ENCODE peak calls at places on chromosomes 5 and 9, in ten cellular contexts. One of them, this sample, is unnamed.

GRCh38 chr5:42614509-42614908 is 142.1 kb upstream of the CCDC152 start:
- DNase-seq in amniotic epithelial cell: peak; percentile 38
- DNase-seq in left lobe of liver: no peak
- DNase-seq in stimulated activated CD8-positive, alpha-beta memory T cell treated with anti-CD3 and anti-CD28 coated beads, Interleukin-15, amount 100 ng/mL, for 1 hour: no peak
- DNase-seq in small intestine: no peak
- DNase-seq in H9: no peak
- DNase-seq in NB4: no peak
- DNase-seq in HT-29: no peak
- DNase-seq in NCI-H1105 treated with DMSO at 0.1 percent for 48 hours: no peak
- DNase-seq in stimulated activated CD4-positive, alpha-beta T cell treated with anti-CD3 and anti-CD28 coated beads, Interleukin-4, amount 100 ng/mL, for 1 hour: no peak
- DNase-seq in this sample: no peak

GRCh38 chr9:25562101-25562500 is 116.1 kb downstream of the TUSC1 start:
- DNase-seq in amniotic epithelial cell: no peak
- DNase-seq in stimulated activated CD4-positive, alpha-beta T cell treated with anti-CD3 and anti-CD28 coated beads, Interleukin-4, amount 100 ng/mL, for 1 hour: no peak
- DNase-seq in HT-29: no peak
- DNase-seq in H9: no peak
- DNase-seq in stimulated activated CD8-positive, alpha-beta memory T cell treated with anti-CD3 and anti-CD28 coated beads, Interleukin-15, amount 100 ng/mL, for 1 hour: no peak
- DNase-seq in small intestine: no peak
- DNase-seq in NB4: no peak
- DNase-seq in NCI-H1105 treated with DMSO at 0.1 percent for 48 hours: no peak
- DNase-seq in left lobe of liver: no peak
- DNase-seq in this sample: no peak

GRCh38 chr5:143031781-143032724 is 261.9 kb downstream of the ARHGAP26 start:
- DNase-seq in NB4: no peak
- DNase-seq in amniotic epithelial cell: no peak
- DNase-seq in left lobe of liver: no peak
- DNase-seq in H9: no peak
- DNase-seq in stimulated activated CD4-positive, alpha-beta T cell treated with anti-CD3 and anti-CD28 coated beads, Interleukin-4, amount 100 ng/mL, for 1 hour: no peak
- DNase-seq in small intestine: peak; percentile 42
- DNase-seq in stimulated activated CD8-positive, alpha-beta memory T cell treated with anti-CD3 and anti-CD28 coated beads, Interleukin-15, amount 100 ng/mL, for 1 hour: no peak
- DNase-seq in HT-29: no peak
- DNase-seq in NCI-H1105 treated with DMSO at 0.1 percent for 48 hours: no peak
- DNase-seq in this sample: no peak

GRCh38 chr9:137301086-137301947 is 754 bp downstream of the NRARP start:
- DNase-seq in amniotic epithelial cell: peak; percentile 53
- DNase-seq in NCI-H1105 treated with DMSO at 0.1 percent for 48 hours: peak; percentile 16
- DNase-seq in stimulated activated CD8-positive, alpha-beta memory T cell treated with anti-CD3 and anti-CD28 coated beads, Interleukin-15, amount 100 ng/mL, for 1 hour: no peak
- DNase-seq in NB4: peak; percentile 64
- DNase-seq in small intestine: peak; percentile 29
- DNase-seq in stimulated activated CD4-positive, alpha-beta T cell treated with anti-CD3 and anti-CD28 coated beads, Interleukin-4, amount 100 ng/mL, for 1 hour: peak; percentile 43
- DNase-seq in left lobe of liver: no peak
- DNase-seq in HT-29: peak; percentile 69
- DNase-seq in H9: peak; percentile 59
- DNase-seq in this sample: no peak

GRCh38 chr9:109001275-109001676 is 12.0 kb downstream of the CTNNAL1 start:
- DNase-seq in HT-29: no peak
- DNase-seq in left lobe of liver: no peak
- DNase-seq in amniotic epithelial cell: peak; percentile 89
- DNase-seq in small intestine: peak; percentile 5
- DNase-seq in stimulated activated CD8-positive, alpha-beta memory T cell treated with anti-CD3 and anti-CD28 coated beads, Interleukin-15, amount 100 ng/mL, for 1 hour: no peak
- DNase-seq in NB4: no peak
- DNase-seq in H9: no peak
- DNase-seq in stimulated activated CD4-positive, alpha-beta T cell treated with anti-CD3 and anti-CD28 coated beads, Interleukin-4, amount 100 ng/mL, for 1 hour: no peak
- DNase-seq in NCI-H1105 treated with DMSO at 0.1 percent for 48 hours: no peak
- DNase-seq in this sample: no peak

GRCh38 chr9:69981686-69982450 is 61.8 kb upstream of the MAMDC2 start:
- DNase-seq in NB4: no peak
- DNase-seq in small intestine: no peak
- DNase-seq in HT-29: no peak
- DNase-seq in left lobe of liver: no peak
- DNase-seq in stimulated activated CD4-positive, alpha-beta T cell treated with anti-CD3 and anti-CD28 coated beads, Interleukin-4, amount 100 ng/mL, for 1 hour: no peak
- DNase-seq in amniotic epithelial cell: peak; percentile 84
- DNase-seq in stimulated activated CD8-positive, alpha-beta memory T cell treated with anti-CD3 and anti-CD28 coated beads, Interleukin-15, amount 100 ng/mL, for 1 hour: no peak
- DNase-seq in NCI-H1105 treated with DMSO at 0.1 percent for 48 hours: peak; percentile 12
- DNase-seq in H9: no peak
- DNase-seq in this sample: no peak

GRCh38 chr5:74056789-74057164 is 430.8 kb downstream of the ARHGEF28 start:
- DNase-seq in small intestine: peak; percentile 54
- DNase-seq in amniotic epithelial cell: peak; percentile 47
- DNase-seq in left lobe of liver: no peak
- DNase-seq in stimulated activated CD4-positive, alpha-beta T cell treated with anti-CD3 and anti-CD28 coated beads, Interleukin-4, amount 100 ng/mL, for 1 hour: no peak
- DNase-seq in HT-29: peak; percentile 72
- DNase-seq in NB4: peak; percentile 15
- DNase-seq in H9: no peak
- DNase-seq in stimulated activated CD8-positive, alpha-beta memory T cell treated with anti-CD3 and anti-CD28 coated beads, Interleukin-15, amount 100 ng/mL, for 1 hour: no peak
- DNase-seq in NCI-H1105 treated with DMSO at 0.1 percent for 48 hours: no peak
- DNase-seq in this sample: no peak

GRCh38 chr9:20074291-20074690 is 285.5 kb upstream of the SLC24A2 start:
- DNase-seq in NB4: no peak
- DNase-seq in HT-29: no peak
- DNase-seq in small intestine: no peak
- DNase-seq in left lobe of liver: no peak
- DNase-seq in H9: no peak
- DNase-seq in NCI-H1105 treated with DMSO at 0.1 percent for 48 hours: no peak
- DNase-seq in stimulated activated CD4-positive, alpha-beta T cell treated with anti-CD3 and anti-CD28 coated beads, Interleukin-4, amount 100 ng/mL, for 1 hour: no peak
- DNase-seq in amniotic epithelial cell: no peak
- DNase-seq in stimulated activated CD8-positive, alpha-beta memory T cell treated with anti-CD3 and anti-CD28 coated beads, Interleukin-15, amount 100 ng/mL, for 1 hour: no peak
- DNase-seq in this sample: no peak

GRCh38 chr9:95336281-95336680 is 18.8 kb upstream of the FANCC start:
- DNase-seq in small intestine: peak; percentile 27
- DNase-seq in NCI-H1105 treated with DMSO at 0.1 percent for 48 hours: no peak
- DNase-seq in H9: peak; percentile 55
- DNase-seq in HT-29: peak; percentile 36
- DNase-seq in stimulated activated CD8-positive, alpha-beta memory T cell treated with anti-CD3 and anti-CD28 coated beads, Interleukin-15, amount 100 ng/mL, for 1 hour: no peak
- DNase-seq in left lobe of liver: peak; percentile 56
- DNase-seq in stimulated activated CD4-positive, alpha-beta T cell treated with anti-CD3 and anti-CD28 coated beads, Interleukin-4, amount 100 ng/mL, for 1 hour: peak; percentile 43
- DNase-seq in amniotic epithelial cell: peak; percentile 28
- DNase-seq in NB4: peak; percentile 23
- DNase-seq in this sample: no peak

GRCh38 chr9:91884746-91885687 is 65.0 kb downstream of the ROR2 start:
- DNase-seq in NCI-H1105 treated with DMSO at 0.1 percent for 48 hours: no peak
- DNase-seq in stimulated activated CD4-positive, alpha-beta T cell treated with anti-CD3 and anti-CD28 coated beads, Interleukin-4, amount 100 ng/mL, for 1 hour: no peak
- DNase-seq in HT-29: no peak
- DNase-seq in small intestine: no peak
- DNase-seq in stimulated activated CD8-positive, alpha-beta memory T cell treated with anti-CD3 and anti-CD28 coated beads, Interleukin-15, amount 100 ng/mL, for 1 hour: no peak
- DNase-seq in NB4: no peak
- DNase-seq in H9: peak; percentile 61
- DNase-seq in amniotic epithelial cell: peak; percentile 63
- DNase-seq in left lobe of liver: no peak
- DNase-seq in this sample: no peak

GRCh38 chr9:137294091-137294683 is 7.9 kb downstream of the NRARP start:
- DNase-seq in amniotic epithelial cell: peak; percentile 65
- DNase-seq in left lobe of liver: no peak
- DNase-seq in stimulated activated CD4-positive, alpha-beta T cell treated with anti-CD3 and anti-CD28 coated beads, Interleukin-4, amount 100 ng/mL, for 1 hour: no peak
- DNase-seq in NB4: peak; percentile 69
- DNase-seq in stimulated activated CD8-positive, alpha-beta memory T cell treated with anti-CD3 and anti-CD28 coated beads, Interleukin-15, amount 100 ng/mL, for 1 hour: no peak
- DNase-seq in NCI-H1105 treated with DMSO at 0.1 percent for 48 hours: no peak
- DNase-seq in small intestine: no peak
- DNase-seq in HT-29: peak; percentile 93
- DNase-seq in H9: peak; percentile 70
- DNase-seq in this sample: no peak

GRCh38 chr5:180611140-180611850 is 20.0 kb upstream of the SCGB3A1 start:
- DNase-seq in amniotic epithelial cell: no peak
- DNase-seq in stimulated activated CD4-positive, alpha-beta T cell treated with anti-CD3 and anti-CD28 coated beads, Interleukin-4, amount 100 ng/mL, for 1 hour: no peak
- DNase-seq in NCI-H1105 treated with DMSO at 0.1 percent for 48 hours: no peak
- DNase-seq in small intestine: no peak
- DNase-seq in left lobe of liver: no peak
- DNase-seq in NB4: peak; percentile 38
- DNase-seq in stimulated activated CD8-positive, alpha-beta memory T cell treated with anti-CD3 and anti-CD28 coated beads, Interleukin-15, amount 100 ng/mL, for 1 hour: no peak
- DNase-seq in H9: peak; percentile 75
- DNase-seq in HT-29: peak; percentile 71
- DNase-seq in this sample: no peak

GRCh38 chr5:113546711-113547159 is 33.2 kb downstream of the YTHDC2 start:
- DNase-seq in H9: no peak
- DNase-seq in HT-29: peak; percentile 40
- DNase-seq in amniotic epithelial cell: peak; percentile 86
- DNase-seq in NCI-H1105 treated with DMSO at 0.1 percent for 48 hours: no peak
- DNase-seq in small intestine: peak; percentile 16
- DNase-seq in stimulated activated CD8-positive, alpha-beta memory T cell treated with anti-CD3 and anti-CD28 coated beads, Interleukin-15, amount 100 ng/mL, for 1 hour: no peak
- DNase-seq in left lobe of liver: no peak
- DNase-seq in NB4: peak; percentile 4
- DNase-seq in stimulated activated CD4-positive, alpha-beta T cell treated with anti-CD3 and anti-CD28 coated beads, Interleukin-4, amount 100 ng/mL, for 1 hour: no peak
- DNase-seq in this sample: no peak

GRCh38 chr9:131310833-131311554 is 21.5 kb downstream of the PLPP7 start:
- DNase-seq in stimulated activated CD4-positive, alpha-beta T cell treated with anti-CD3 and anti-CD28 coated beads, Interleukin-4, amount 100 ng/mL, for 1 hour: peak; percentile 54
- DNase-seq in NB4: peak; percentile 34
- DNase-seq in HT-29: no peak
- DNase-seq in H9: no peak
- DNase-seq in left lobe of liver: no peak
- DNase-seq in NCI-H1105 treated with DMSO at 0.1 percent for 48 hours: no peak
- DNase-seq in stimulated activated CD8-positive, alpha-beta memory T cell treated with anti-CD3 and anti-CD28 coated beads, Interleukin-15, amount 100 ng/mL, for 1 hour: peak; percentile 2
- DNase-seq in amniotic epithelial cell: no peak
- DNase-seq in small intestine: peak; percentile 20
- DNase-seq in this sample: no peak

GRCh38 chr9:90956026-90956810 is 154.6 kb downstream of the SYK start:
- DNase-seq in stimulated activated CD4-positive, alpha-beta T cell treated with anti-CD3 and anti-CD28 coated beads, Interleukin-4, amount 100 ng/mL, for 1 hour: no peak
- DNase-seq in amniotic epithelial cell: peak; percentile 32
- DNase-seq in HT-29: no peak
- DNase-seq in NB4: no peak
- DNase-seq in NCI-H1105 treated with DMSO at 0.1 percent for 48 hours: no peak
- DNase-seq in stimulated activated CD8-positive, alpha-beta memory T cell treated with anti-CD3 and anti-CD28 coated beads, Interleukin-15, amount 100 ng/mL, for 1 hour: no peak
- DNase-seq in H9: no peak
- DNase-seq in left lobe of liver: no peak
- DNase-seq in small intestine: no peak
- DNase-seq in this sample: no peak

GRCh38 chr9:121839726-121840500 is 188.5 kb downstream of the DAB2IP start:
- DNase-seq in left lobe of liver: no peak
- DNase-seq in stimulated activated CD4-positive, alpha-beta T cell treated with anti-CD3 and anti-CD28 coated beads, Interleukin-4, amount 100 ng/mL, for 1 hour: no peak
- DNase-seq in small intestine: no peak
- DNase-seq in NB4: no peak
- DNase-seq in HT-29: no peak
- DNase-seq in stimulated activated CD8-positive, alpha-beta memory T cell treated with anti-CD3 and anti-CD28 coated beads, Interleukin-15, amount 100 ng/mL, for 1 hour: no peak
- DNase-seq in NCI-H1105 treated with DMSO at 0.1 percent for 48 hours: no peak
- DNase-seq in H9: no peak
- DNase-seq in amniotic epithelial cell: no peak
- DNase-seq in this sample: no peak

GRCh38 chr5:150485770-150486401 is 22.0 kb upstream of the NDST1 start:
- DNase-seq in left lobe of liver: peak; percentile 90
- DNase-seq in stimulated activated CD4-positive, alpha-beta T cell treated with anti-CD3 and anti-CD28 coated beads, Interleukin-4, amount 100 ng/mL, for 1 hour: peak; percentile 46
- DNase-seq in stimulated activated CD8-positive, alpha-beta memory T cell treated with anti-CD3 and anti-CD28 coated beads, Interleukin-15, amount 100 ng/mL, for 1 hour: no peak
- DNase-seq in H9: peak; percentile 46
- DNase-seq in NCI-H1105 treated with DMSO at 0.1 percent for 48 hours: no peak
- DNase-seq in small intestine: peak; percentile 36
- DNase-seq in amniotic epithelial cell: peak; percentile 48
- DNase-seq in HT-29: no peak
- DNase-seq in NB4: peak; percentile 55
- DNase-seq in this sample: peak; percentile 25

GRCh38 chr9:87099383-87099782 is 152.1 kb upstream of the GAS1 start:
- DNase-seq in left lobe of liver: no peak
- DNase-seq in HT-29: no peak
- DNase-seq in stimulated activated CD4-positive, alpha-beta T cell treated with anti-CD3 and anti-CD28 coated beads, Interleukin-4, amount 100 ng/mL, for 1 hour: no peak
- DNase-seq in small intestine: no peak
- DNase-seq in amniotic epithelial cell: peak; percentile 82
- DNase-seq in H9: no peak
- DNase-seq in NB4: no peak
- DNase-seq in NCI-H1105 treated with DMSO at 0.1 percent for 48 hours: no peak
- DNase-seq in stimulated activated CD8-positive, alpha-beta memory T cell treated with anti-CD3 and anti-CD28 coated beads, Interleukin-15, amount 100 ng/mL, for 1 hour: no peak
- DNase-seq in this sample: no peak

GRCh38 chr5:19940192-19940591 is 47.8 kb downstream of the CDH18 start:
- DNase-seq in stimulated activated CD4-positive, alpha-beta T cell treated with anti-CD3 and anti-CD28 coated beads, Interleukin-4, amount 100 ng/mL, for 1 hour: no peak
- DNase-seq in amniotic epithelial cell: no peak
- DNase-seq in NB4: no peak
- DNase-seq in NCI-H1105 treated with DMSO at 0.1 percent for 48 hours: no peak
- DNase-seq in small intestine: no peak
- DNase-seq in HT-29: no peak
- DNase-seq in left lobe of liver: no peak
- DNase-seq in stimulated activated CD8-positive, alpha-beta memory T cell treated with anti-CD3 and anti-CD28 coated beads, Interleukin-15, amount 100 ng/mL, for 1 hour: no peak
- DNase-seq in H9: no peak
- DNase-seq in this sample: no peak

GRCh38 chr5:149185067-149185466 is 43.8 kb downstream of the ABLIM3 start:
- DNase-seq in NB4: no peak
- DNase-seq in small intestine: no peak
- DNase-seq in amniotic epithelial cell: no peak
- DNase-seq in stimulated activated CD4-positive, alpha-beta T cell treated with anti-CD3 and anti-CD28 coated beads, Interleukin-4, amount 100 ng/mL, for 1 hour: no peak
- DNase-seq in HT-29: no peak
- DNase-seq in H9: no peak
- DNase-seq in NCI-H1105 treated with DMSO at 0.1 percent for 48 hours: no peak
- DNase-seq in stimulated activated CD8-positive, alpha-beta memory T cell treated with anti-CD3 and anti-CD28 coated beads, Interleukin-15, amount 100 ng/mL, for 1 hour: no peak
- DNase-seq in left lobe of liver: no peak
- DNase-seq in this sample: no peak

GRCh38 chr5:179733764-179734126 is 1.1 kb downstream of the MAML1 start:
- DNase-seq in NB4: no peak
- DNase-seq in amniotic epithelial cell: no peak
- DNase-seq in stimulated activated CD8-positive, alpha-beta memory T cell treated with anti-CD3 and anti-CD28 coated beads, Interleukin-15, amount 100 ng/mL, for 1 hour: no peak
- DNase-seq in H9: no peak
- DNase-seq in stimulated activated CD4-positive, alpha-beta T cell treated with anti-CD3 and anti-CD28 coated beads, Interleukin-4, amount 100 ng/mL, for 1 hour: no peak
- DNase-seq in small intestine: no peak
- DNase-seq in HT-29: no peak
- DNase-seq in NCI-H1105 treated with DMSO at 0.1 percent for 48 hours: no peak
- DNase-seq in left lobe of liver: no peak
- DNase-seq in this sample: no peak

GRCh38 chr5:15073453-15073852 is 201.9 kb upstream of the ANKH start:
- DNase-seq in small intestine: no peak
- DNase-seq in H9: no peak
- DNase-seq in stimulated activated CD4-positive, alpha-beta T cell treated with anti-CD3 and anti-CD28 coated beads, Interleukin-4, amount 100 ng/mL, for 1 hour: no peak
- DNase-seq in NB4: no peak
- DNase-seq in NCI-H1105 treated with DMSO at 0.1 percent for 48 hours: no peak
- DNase-seq in HT-29: no peak
- DNase-seq in left lobe of liver: no peak
- DNase-seq in stimulated activated CD8-positive, alpha-beta memory T cell treated with anti-CD3 and anti-CD28 coated beads, Interleukin-15, amount 100 ng/mL, for 1 hour: no peak
- DNase-seq in amniotic epithelial cell: no peak
- DNase-seq in this sample: no peak

GRCh38 chr9:14294659-14295058 is 19.3 kb downstream of the NFIB start:
- DNase-seq in stimulated activated CD8-positive, alpha-beta memory T cell treated with anti-CD3 and anti-CD28 coated beads, Interleukin-15, amount 100 ng/mL, for 1 hour: no peak
- DNase-seq in NCI-H1105 treated with DMSO at 0.1 percent for 48 hours: no peak
- DNase-seq in amniotic epithelial cell: no peak
- DNase-seq in NB4: no peak
- DNase-seq in left lobe of liver: peak; percentile 63
- DNase-seq in HT-29: no peak
- DNase-seq in small intestine: no peak
- DNase-seq in stimulated activated CD4-positive, alpha-beta T cell treated with anti-CD3 and anti-CD28 coated beads, Interleukin-4, amount 100 ng/mL, for 1 hour: no peak
- DNase-seq in H9: no peak
- DNase-seq in this sample: no peak

GRCh38 chr9:99368341-99369326 is 146.6 kb downstream of the SEC61B start:
- DNase-seq in NB4: peak; percentile 56
- DNase-seq in H9: no peak
- DNase-seq in stimulated activated CD4-positive, alpha-beta T cell treated with anti-CD3 and anti-CD28 coated beads, Interleukin-4, amount 100 ng/mL, for 1 hour: no peak
- DNase-seq in small intestine: no peak
- DNase-seq in left lobe of liver: no peak
- DNase-seq in NCI-H1105 treated with DMSO at 0.1 percent for 48 hours: no peak
- DNase-seq in stimulated activated CD8-positive, alpha-beta memory T cell treated with anti-CD3 and anti-CD28 coated beads, Interleukin-15, amount 100 ng/mL, for 1 hour: no peak
- DNase-seq in amniotic epithelial cell: peak; percentile 24
- DNase-seq in HT-29: no peak
- DNase-seq in this sample: no peak

GRCh38 chr9:82923410-82924242 is 139.3 kb downstream of the RASEF start:
- DNase-seq in stimulated activated CD4-positive, alpha-beta T cell treated with anti-CD3 and anti-CD28 coated beads, Interleukin-4, amount 100 ng/mL, for 1 hour: no peak
- DNase-seq in NB4: no peak
- DNase-seq in H9: no peak
- DNase-seq in NCI-H1105 treated with DMSO at 0.1 percent for 48 hours: peak; percentile 94
- DNase-seq in HT-29: no peak
- DNase-seq in small intestine: no peak
- DNase-seq in stimulated activated CD8-positive, alpha-beta memory T cell treated with anti-CD3 and anti-CD28 coated beads, Interleukin-15, amount 100 ng/mL, for 1 hour: no peak
- DNase-seq in left lobe of liver: no peak
- DNase-seq in amniotic epithelial cell: no peak
- DNase-seq in this sample: peak; percentile 90

GRCh38 chr9:122158202-122158601 is 1.4 kb downstream of the NDUFA8 start:
- DNase-seq in H9: peak; percentile 69
- DNase-seq in HT-29: peak; percentile 69
- DNase-seq in NB4: peak; percentile 69
- DNase-seq in left lobe of liver: no peak
- DNase-seq in amniotic epithelial cell: peak; percentile 50
- DNase-seq in stimulated activated CD4-positive, alpha-beta T cell treated with anti-CD3 and anti-CD28 coated beads, Interleukin-4, amount 100 ng/mL, for 1 hour: peak; percentile 26
- DNase-seq in small intestine: peak; percentile 43
- DNase-seq in stimulated activated CD8-positive, alpha-beta memory T cell treated with anti-CD3 and anti-CD28 coated beads, Interleukin-15, amount 100 ng/mL, for 1 hour: no peak
- DNase-seq in NCI-H1105 treated with DMSO at 0.1 percent for 48 hours: peak; percentile 8
- DNase-seq in this sample: no peak

This sample was measured in NCI-H1092.